ENCODE peak calls at places on chromosomes 13 and 19, in ten cellular contexts. B is MM.1S, G is heart left ventricle, Q is cardiac muscle cell, X is PC-3, J is GM23248, P is tibial artery, Y is heart right ventricle, S is IMR-90, M is pancreas. C is an unnamed sample.

GRCh38 chr19:662962-663681 is at the start of gene RNF126:
- DNase-seq in B (peak; percentile 97), G (peak; percentile 94), Q (peak; percentile 95), X (peak; percentile 88), J (peak; percentile 97), P (peak; percentile 97), Y (peak; percentile 97), S (peak; percentile 88), M (peak; percentile 93), C (peak; percentile 93)

GRCh38 chr19:37778613-37779138 is 710 bp downstream of the ZNF573 start:
- DNase-seq in B (no peak), G (no peak), Q (peak; percentile 46), X (no peak), J (peak; percentile 47), P (no peak), Y (no peak), S (peak; percentile 0), M (no peak), C (no peak)

GRCh38 chr19:34540811-34541557 is 59.4 kb downstream of the WTIP start:
- DNase-seq in B (no peak), G (no peak), Q (no peak), X (no peak), J (no peak), P (no peak), Y (no peak), S (no peak), M (no peak), C (no peak)

GRCh38 chr13:32025730-32026129 is 5.8 kb upstream of the FRY start:
- DNase-seq in B (no peak), G (no peak), Q (no peak), X (no peak), J (no peak), P (no peak), Y (no peak), S (no peak), M (no peak), C (no peak)

GRCh38 chr13:50474094-50474654 is 369.3 kb downstream of the DLEU7 start:
- DNase-seq in B (no peak), G (no peak), Q (no peak), X (no peak), J (no peak), P (no peak), Y (no peak), S (no peak), M (no peak), C (no peak)

GRCh38 chr19:19105365-19106060 is 32.8 kb downstream of the TMEM161A start:
- DNase-seq in B (no peak), G (peak; percentile 54), Q (peak; percentile 84), X (peak; percentile 14), J (peak; percentile 33), P (no peak), Y (peak; percentile 52), S (no peak), M (no peak), C (peak; percentile 84)

GRCh38 chr19:54188224-54188871 is 1.0 kb downstream of the MBOAT7 start:
- DNase-seq in B (no peak), G (no peak), Q (peak; percentile 50), X (peak; percentile 54), J (peak; percentile 75), P (no peak), Y (no peak), S (peak; percentile 61), M (no peak), C (peak; percentile 43)

GRCh38 chr13:47813683-47814082 is 187.4 kb downstream of the SUCLA2 start:
- DNase-seq in B (no peak), G (no peak), Q (no peak), X (no peak), J (no peak), P (no peak), Y (no peak), S (no peak), M (no peak), C (no peak)

GRCh38 chr13:70249332-70250064 is 141.2 kb upstream of the KLHL1 start:
- DNase-seq in B (no peak), G (no peak), Q (peak; percentile 14), X (peak; percentile 78), J (no peak), P (no peak), Y (no peak), S (no peak), M (no peak), C (no peak)

GRCh38 chr19:14381689-14382474 is 638 bp downstream of the ADGRE5 start:
- DNase-seq in B (no peak), G (peak; percentile 43), Q (peak; percentile 53), X (peak; percentile 69), J (peak; percentile 90), P (peak; percentile 76), Y (peak; percentile 40), S (peak; percentile 20), M (peak; percentile 79), C (peak; percentile 55)

GRCh38 chr19:42693760-42694350 is 46.4 kb downstream of the PSG3 start:
- DNase-seq in B (peak; percentile 37), G (no peak), Q (peak; percentile 50), X (peak; percentile 75), J (peak; percentile 73), P (no peak), Y (no peak), S (peak; percentile 46), M (peak; percentile 6), C (no peak)

GRCh38 chr19:4908781-4909171 is 525 bp upstream of the UHRF1 start:
- DNase-seq in B (no peak), G (no peak), Q (no peak), X (no peak), J (no peak), P (no peak), Y (no peak), S (no peak), M (no peak), C (no peak)
- H3K4me3 ChIP-seq in B (no peak overlapping the region), G (no peak overlapping the region), Q (no peak overlapping the region), X (peak overlapping the region; percentile 78), J (peak overlapping the region; percentile 86), P (no peak overlapping the region), Y (no peak overlapping the region), S (no peak overlapping the region), M (no peak overlapping the region), C (no peak overlapping the region)

GRCh38 chr13:76969488-76970365 is 21.4 kb downstream of the ACOD1 start:
- DNase-seq in B (no peak), G (no peak), Q (no peak), X (peak; percentile 26), J (peak; percentile 14), P (no peak), Y (no peak), S (no peak), M (no peak), C (no peak)
- H3K27ac ChIP-seq in B (no peak overlapping the region), G (no peak overlapping the region), Q (no peak overlapping the region), X (no peak overlapping the region), J (no peak overlapping the region), P (no peak overlapping the region), Y (no peak overlapping the region), S (no peak overlapping the region), M (no peak overlapping the region), C (no peak overlapping the region)

DNA sequence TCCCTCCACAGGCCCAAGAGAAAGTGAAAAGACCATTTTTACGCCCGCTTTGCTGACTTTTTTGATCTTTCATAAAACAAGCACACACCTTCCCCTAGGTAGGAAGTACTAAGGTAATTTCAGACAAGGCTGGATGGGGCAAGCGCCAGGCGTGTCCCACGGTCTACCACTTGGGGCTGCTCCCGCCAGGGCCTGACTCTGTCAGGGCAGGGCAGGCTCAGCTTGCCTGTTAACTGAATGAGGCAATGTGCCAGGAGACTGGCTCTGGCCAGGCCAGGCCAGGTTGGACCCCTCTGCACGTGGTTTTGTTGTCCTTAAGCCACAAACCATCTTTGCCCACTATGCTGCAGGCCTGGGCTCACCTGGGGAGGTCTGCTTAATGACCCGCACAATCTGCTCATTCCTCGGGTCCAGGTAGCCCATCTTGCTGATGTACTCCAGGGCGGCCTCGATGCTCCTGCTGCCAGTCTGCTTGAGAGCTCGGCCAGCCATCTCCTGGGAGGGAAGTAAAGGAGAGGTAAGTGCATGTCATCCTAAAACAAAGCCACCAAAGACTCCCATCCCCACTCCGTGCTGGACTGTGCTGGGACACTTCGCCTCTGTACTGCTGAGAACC is 70.4 kb downstream of the LATS2 start:
- DNase-seq in B (no peak), G (no peak), Q (no peak), X (no peak), J (peak; percentile 28), P (no peak), Y (no peak), S (no peak), M (no peak), C (no peak)
- H3K4me3 ChIP-seq in B (no peak overlapping the region), G (no peak overlapping the region), Q (no peak overlapping the region), X (no peak overlapping the region), J (no peak overlapping the region), P (no peak overlapping the region), Y (no peak overlapping the region), S (no peak overlapping the region), M (no peak overlapping the region), C (no peak overlapping the region)

GRCh38 chr19:10818306-10819123 is 17.5 kb downstream of the TMED1 start:
- DNase-seq in B (no peak), G (no peak), Q (no peak), X (no peak), J (peak; percentile 49), P (no peak), Y (no peak), S (no peak), M (no peak), C (no peak)
- H3K27ac ChIP-seq in B (no peak overlapping the region), G (peak overlapping the region; percentile 23), Q (no peak overlapping the region), X (no peak overlapping the region), J (peak overlapping the region; percentile 99), P (peak overlapping the region; percentile 81), Y (no peak overlapping the region), S (peak overlapping the region; percentile 91), M (no peak overlapping the region), C (peak overlapping the region; percentile 84)

DNA sequence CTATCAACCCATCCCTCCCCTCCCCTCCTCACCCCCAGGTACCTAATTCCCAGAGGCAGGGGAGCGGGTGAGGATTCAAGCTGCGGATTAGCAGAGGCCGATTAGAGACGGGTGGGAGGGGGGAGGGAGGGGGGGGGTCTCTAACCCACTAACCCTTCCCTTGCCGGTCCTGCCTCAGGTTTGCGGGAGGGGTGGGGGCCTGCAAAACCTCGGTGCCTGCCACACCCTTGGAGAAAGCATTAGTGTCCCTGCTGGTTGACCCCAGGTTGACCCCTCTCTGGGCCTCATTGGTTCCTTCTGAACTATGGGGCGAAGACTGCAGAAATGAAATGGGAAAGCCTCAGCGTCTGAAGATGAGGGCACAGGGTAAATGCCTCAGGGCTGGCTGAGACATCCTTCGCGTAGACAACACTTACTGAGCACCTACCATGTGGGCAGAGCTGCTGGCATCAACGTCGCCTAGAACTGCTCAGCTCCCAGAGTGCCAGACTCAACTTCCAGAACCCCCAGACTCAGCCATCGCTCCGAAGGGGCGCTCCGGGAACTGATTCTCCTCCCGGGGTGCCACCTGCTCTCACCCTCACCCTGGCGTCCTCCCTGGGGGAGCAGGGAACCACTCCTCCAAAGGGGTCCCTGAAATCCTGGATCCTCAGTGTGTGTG is 8.5 kb upstream of the NFIC start:
- DNase-seq in B (no peak), G (no peak), Q (no peak), X (no peak), J (peak; percentile 45), P (peak; percentile 68), Y (no peak), S (no peak), M (no peak), C (no peak)
- H3K4me3 ChIP-seq in B (no peak overlapping the region), G (no peak overlapping the region), Q (peak overlapping the region; percentile 53), X (peak overlapping the region; percentile 73), J (no peak overlapping the region), P (peak overlapping the region; percentile 100), Y (peak overlapping the region; percentile 87), S (no peak overlapping the region), M (peak overlapping the region; percentile 92), C (peak overlapping the region; percentile 80)

C was measured in uterus.